ENCODE peak calls at places on chromosomes 13 and 19, in six cellular contexts. S is body of pancreas, X is heart right ventricle, Y is RWPE2, R is PC-3, C is tibial artery. F is an unnamed sample. For H3K36me3, the result is how much of the 10 kb centered on the place peaks cover.

GRCh38 chr19:41848666-41849065 is 3.8 kb downstream of the DMRTC2 start:
- DNase-seq in S (no peak), X (no peak), Y (no peak), R (no peak), C (no peak), F (no peak)

GRCh38 chr19:46574533-46574932 is 26.6 kb upstream of the CALM3 start:
- DNase-seq in S (no peak), X (no peak), Y (no peak), R (no peak), C (no peak), F (no peak)

GRCh38 chr13:24063281-24063851 is 97.2 kb upstream of the SPATA13 start:
- DNase-seq in S (no peak), X (peak), Y (no peak), R (no peak), C (no peak), F (no peak)

GRCh38 chr19:7500811-7501450 is 12.1 kb upstream of the PEX11G start:
- DNase-seq in S (peak), X (no peak), Y (peak), R (peak), C (no peak), F (no peak)

GRCh38 chr13:83780201-83780600 is 102.1 kb downstream of the SLITRK1 start:
- DNase-seq in S (peak), X (no peak), Y (no peak), R (peak), C (no peak), F (no peak)

GRCh38 chr13:99385940-99386339 is 78.7 kb upstream of the GPR183 start:
- DNase-seq in S (no peak), X (no peak), Y (no peak), R (no peak), C (no peak), F (no peak)

GRCh38 chr13:72542241-72542640 is 185.2 kb downstream of the MZT1 start:
- DNase-seq in S (no peak), X (no peak), Y (no peak), R (no peak), C (no peak), F (no peak)

GRCh38 chr19:16596399-16596798 is 24.2 kb upstream of the SLC35E1 start:
- DNase-seq in S (no peak), X (no peak), Y (no peak), R (no peak), C (no peak), F (no peak)

GRCh38 chr19:5749505-5749904 is 29.1 kb downstream of the CATSPERD start:
- DNase-seq in S (no peak), X (no peak), Y (no peak), R (no peak), C (no peak), F (no peak)

GRCh38 chr13:66237411-66238062 is 992.6 kb downstream of the PCDH9 start:
- DNase-seq in S (no peak), X (no peak), Y (no peak), R (no peak), C (no peak), F (no peak)

GRCh38 chr19:50264483-50265186 is 61.2 kb downstream of the MYH14 start:
- DNase-seq in S (no peak), X (no peak), Y (no peak), R (no peak), C (no peak), F (no peak)

GRCh38 chr13:23743269-23743668 is 145.9 kb downstream of the MIPEP start:
- DNase-seq in S (no peak), X (no peak), Y (no peak), R (peak), C (no peak), F (no peak)

GRCh38 chr13:28657784-28658538 is 969 bp upstream of the POMP start:
- DNase-seq in S (no peak), X (no peak), Y (no peak), R (no peak), C (no peak), F (no peak)

GRCh38 chr13:42990147-42990990 is 1.7 kb downstream of the EPSTI1 start:
- DNase-seq in S (no peak), X (no peak), Y (no peak), R (no peak), C (no peak), F (no peak)

GRCh38 chr13:42992585-42993122 is 613 bp upstream of the EPSTI1 start:
- DNase-seq in S (no peak), X (no peak), Y (no peak), R (no peak), C (no peak), F (no peak)

GRCh38 chr13:42991892-42992584 is at the start of gene EPSTI1:
- DNase-seq in S (peak), X (peak), Y (peak), R (peak), C (peak), F (no peak)

GRCh38 chr13:42994878-42995277 is 2.8 kb upstream of the EPSTI1 start:
- DNase-seq in S (no peak), X (no peak), Y (no peak), R (no peak), C (no peak), F (no peak)

DNA sequence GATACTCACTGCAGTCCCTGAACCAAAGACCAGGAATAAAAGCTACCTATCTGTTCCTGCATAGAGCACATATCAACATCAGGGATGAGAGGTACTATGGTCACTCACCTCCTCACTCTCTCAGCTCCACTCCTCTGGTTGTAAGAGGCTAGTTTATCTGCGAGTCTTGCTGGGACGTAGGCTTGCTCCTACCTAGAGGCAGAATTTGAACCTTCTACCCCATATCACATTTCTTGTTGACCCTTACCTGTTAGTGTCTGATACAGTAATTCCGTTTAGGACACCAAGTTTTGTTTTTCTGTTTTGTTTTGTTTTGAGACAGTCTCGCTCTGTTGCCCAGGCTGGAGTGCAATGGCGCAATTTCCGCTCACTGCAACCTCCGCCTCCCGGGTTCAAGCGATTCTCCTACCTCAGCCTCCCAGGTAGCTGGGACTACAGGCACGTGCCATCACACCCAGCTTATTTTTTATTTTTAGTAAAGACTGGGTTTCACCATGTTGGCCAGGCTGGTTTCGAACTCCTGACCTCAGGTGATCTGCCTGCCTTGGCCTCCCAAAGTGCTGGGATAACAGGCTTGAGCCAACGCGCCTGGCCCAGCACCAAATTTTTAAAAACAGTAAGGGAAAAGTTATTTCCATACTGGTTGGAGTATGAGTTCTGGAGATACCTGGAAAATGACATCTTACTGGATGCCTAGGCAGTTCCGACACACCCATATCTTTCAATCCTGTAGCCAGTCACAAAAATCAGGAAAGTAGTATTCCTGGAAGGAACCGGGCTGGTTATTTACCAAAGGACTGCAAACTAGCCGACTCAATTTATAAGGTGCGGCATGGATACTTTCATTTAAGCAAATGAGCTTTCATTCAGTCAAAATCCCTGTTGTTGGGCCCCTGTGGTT is 800 bp downstream of the EPSTI1 start:
- DNase-seq in S (no peak), X (no peak), Y (no peak), R (no peak), C (no peak), F (no peak)
- H3K27ac ChIP-seq in S (peak), X (peak), Y (peak), R (no peak), C (peak), F (peak)

GRCh38 chr13:113722921-113723320 is 36.1 kb upstream of the TMEM255B start:
- DNase-seq in S (no peak), X (no peak), Y (no peak), R (no peak), C (no peak), F (no peak)
- H3K36me3 ChIP-seq in S (under half), X (under half), Y (under half), R (under half), C (under half), F (under half)

DNA sequence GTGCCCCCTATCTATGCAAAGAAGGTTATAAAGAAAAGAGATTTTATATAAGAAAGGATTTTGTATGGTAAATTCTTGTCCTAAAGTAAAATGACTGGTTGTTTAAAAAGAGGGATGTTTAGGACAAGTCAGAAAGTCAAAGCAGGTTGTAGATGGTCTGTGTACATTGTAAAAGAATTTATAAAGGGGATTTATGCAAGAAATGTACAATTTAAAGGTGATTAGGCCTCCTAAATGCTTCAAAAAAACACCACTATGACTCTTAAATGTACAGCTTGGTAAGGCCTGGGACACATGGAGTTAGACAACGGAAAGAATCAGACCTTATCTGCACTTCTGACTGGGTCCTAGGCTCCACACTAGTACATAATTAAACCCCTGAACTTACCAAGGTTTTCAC is 19.3 kb upstream of the C13orf42 start:
- DNase-seq in S (no peak), X (no peak), Y (no peak), R (no peak), C (no peak), F (no peak)
- H3K4me3 ChIP-seq in S (no peak), X (no peak), Y (no peak), R (no peak), C (no peak), F (no peak)

GRCh38 chr19:1789282-1790020 is 22.6 kb downstream of the ATP8B3 start:
- DNase-seq in S (no peak), X (no peak), Y (peak), R (peak), C (no peak), F (no peak)
- H3K27ac ChIP-seq in S (no peak), X (no peak), Y (no peak), R (no peak), C (no peak), F (no peak)

DNA sequence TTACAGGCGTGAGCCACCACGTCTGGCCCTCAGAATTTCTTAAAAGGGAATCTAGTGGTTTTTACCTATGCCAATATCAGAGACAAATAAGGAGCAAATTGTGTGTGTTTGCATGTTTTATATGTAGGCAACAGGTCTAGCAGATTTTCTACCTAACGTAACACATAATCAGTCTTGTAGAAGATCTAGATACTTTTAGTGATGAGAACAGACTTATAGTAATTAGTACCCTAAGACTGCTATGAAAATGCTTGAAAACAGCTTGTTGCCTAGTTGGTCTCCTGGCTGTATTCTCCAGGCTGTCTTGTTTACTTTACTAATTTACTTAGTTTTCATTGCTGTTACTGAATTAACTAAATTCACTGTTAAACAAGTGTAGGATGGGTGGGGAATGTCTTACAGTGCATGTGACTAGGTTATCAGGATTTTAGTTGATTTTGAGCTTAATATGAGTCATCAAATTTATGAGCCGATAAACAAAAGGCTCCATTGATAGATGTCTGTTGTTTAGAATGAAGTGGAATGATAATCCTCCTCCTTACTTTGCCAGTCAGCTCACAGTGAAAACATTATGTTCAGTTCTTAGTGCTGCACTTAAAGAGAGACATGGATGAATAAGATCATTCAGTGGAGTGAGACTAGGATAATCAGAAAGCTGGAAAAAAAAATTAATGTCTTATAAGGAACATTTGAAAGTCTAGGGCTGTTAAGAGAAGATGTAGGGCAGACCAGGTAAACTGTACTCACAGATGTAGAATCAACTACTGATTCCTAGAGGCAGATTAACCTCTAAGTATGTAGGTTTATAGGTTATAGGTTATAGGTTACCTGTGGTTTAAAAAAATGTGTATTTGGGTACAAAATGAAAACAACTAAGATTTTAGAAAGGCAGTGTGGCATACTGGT is 22.4 kb downstream of the GTF2F2 start:
- DNase-seq in S (no peak), X (no peak), Y (no peak), R (peak), C (no peak), F (no peak)
- H3K36me3 ChIP-seq in S (under half), X (under half), Y (under half), R (under half), C (under half), F (under half)

DNA sequence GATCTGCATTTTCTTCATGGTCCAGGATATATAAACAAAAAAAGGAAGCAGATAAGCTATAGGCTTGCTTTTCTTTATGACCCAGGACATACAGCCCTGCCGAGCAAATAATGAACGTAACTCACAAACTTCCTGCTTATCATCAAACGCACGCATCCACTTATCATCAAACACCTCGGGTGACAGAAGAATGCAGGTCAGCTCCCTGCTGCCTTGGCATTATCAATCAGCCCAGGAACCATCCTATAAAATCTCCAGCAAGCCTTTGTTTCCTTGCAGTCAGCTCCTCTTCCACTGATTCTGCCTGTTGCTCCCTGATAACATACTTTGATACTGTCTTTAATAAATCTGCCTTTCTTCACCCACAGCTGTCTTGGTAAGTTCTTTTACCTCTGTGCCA is 5.3 kb upstream of the ZNF583 start:
- DNase-seq in S (no peak), X (no peak), Y (no peak), R (no peak), C (no peak), F (no peak)
- H3K4me3 ChIP-seq in S (no peak), X (no peak), Y (no peak), R (no peak), C (no peak), F (no peak)